ENCODE peak calls at places on chromosomes 13 and 19, in eight cellular contexts. One of them, this sample, is unnamed. For H3K4me1, the result is how much of the 10 kb centered on the place peaks cover.

GRCh38 chr19:17457621-17458020 is 3.1 kb downstream of the NXNL1 start:
- DNase-seq in GM23248: peak
- DNase-seq in HepG2: no peak
- DNase-seq in neuronal stem cell: no peak
- DNase-seq in H9: no peak
- DNase-seq in CD4-positive, alpha-beta memory T cell: no peak
- DNase-seq in uterus: no peak
- DNase-seq in cardiac muscle cell: no peak
- DNase-seq in this sample: no peak

GRCh38 chr19:8209965-8210659 is 942 bp downstream of the CERS4 start:
- DNase-seq in GM23248: no peak
- DNase-seq in HepG2: no peak
- DNase-seq in neuronal stem cell: no peak
- DNase-seq in H9: no peak
- DNase-seq in CD4-positive, alpha-beta memory T cell: no peak
- DNase-seq in uterus: no peak
- DNase-seq in cardiac muscle cell: no peak
- DNase-seq in this sample: no peak

GRCh38 chr13:80235131-80235530 is 105.8 kb downstream of the SPRY2 start:
- DNase-seq in GM23248: no peak
- DNase-seq in HepG2: no peak
- DNase-seq in neuronal stem cell: no peak
- DNase-seq in H9: no peak
- DNase-seq in CD4-positive, alpha-beta memory T cell: no peak
- DNase-seq in uterus: no peak
- DNase-seq in cardiac muscle cell: no peak
- DNase-seq in this sample: no peak

GRCh38 chr19:11324079-11324661 is 15.3 kb downstream of the RAB3D start:
- DNase-seq in GM23248: peak
- DNase-seq in HepG2: peak
- DNase-seq in neuronal stem cell: no peak
- DNase-seq in H9: no peak
- DNase-seq in CD4-positive, alpha-beta memory T cell: peak
- DNase-seq in uterus: peak
- DNase-seq in cardiac muscle cell: no peak
- DNase-seq in this sample: peak

GRCh38 chr13:36341718-36342117 is 4.5 kb downstream of the SPART start:
- DNase-seq in GM23248: peak
- DNase-seq in HepG2: no peak
- DNase-seq in neuronal stem cell: no peak
- DNase-seq in H9: no peak
- DNase-seq in CD4-positive, alpha-beta memory T cell: no peak
- DNase-seq in uterus: no peak
- DNase-seq in cardiac muscle cell: no peak
- DNase-seq in this sample: no peak

GRCh38 chr19:28737021-28737525 is 475.9 kb downstream of the UQCRFS1 start:
- DNase-seq in GM23248: peak
- DNase-seq in HepG2: peak
- DNase-seq in neuronal stem cell: no peak
- DNase-seq in H9: no peak
- DNase-seq in CD4-positive, alpha-beta memory T cell: no peak
- DNase-seq in uterus: no peak
- DNase-seq in cardiac muscle cell: peak
- DNase-seq in this sample: no peak

GRCh38 chr19:19151418-19151817 is 13.1 kb upstream of the TMEM161A start:
- DNase-seq in GM23248: no peak
- DNase-seq in HepG2: no peak
- DNase-seq in neuronal stem cell: no peak
- DNase-seq in H9: no peak
- DNase-seq in CD4-positive, alpha-beta memory T cell: no peak
- DNase-seq in uterus: no peak
- DNase-seq in cardiac muscle cell: no peak
- DNase-seq in this sample: no peak

GRCh38 chr13:65613004-65613403 is 1617.1 kb downstream of the PCDH9 start:
- DNase-seq in GM23248: no peak
- DNase-seq in HepG2: peak
- DNase-seq in neuronal stem cell: no peak
- DNase-seq in H9: peak
- DNase-seq in CD4-positive, alpha-beta memory T cell: no peak
- DNase-seq in uterus: no peak
- DNase-seq in cardiac muscle cell: no peak
- DNase-seq in this sample: no peak

GRCh38 chr13:88958821-88959220 is 1287.7 kb downstream of the SLITRK5 start:
- DNase-seq in GM23248: no peak
- DNase-seq in HepG2: no peak
- DNase-seq in neuronal stem cell: no peak
- DNase-seq in H9: no peak
- DNase-seq in CD4-positive, alpha-beta memory T cell: no peak
- DNase-seq in uterus: no peak
- DNase-seq in cardiac muscle cell: no peak
- DNase-seq in this sample: no peak

GRCh38 chr13:111210082-111210481 is 95.0 kb downstream of the ARHGEF7 start:
- DNase-seq in GM23248: no peak
- DNase-seq in HepG2: no peak
- DNase-seq in neuronal stem cell: no peak
- DNase-seq in H9: no peak
- DNase-seq in CD4-positive, alpha-beta memory T cell: no peak
- DNase-seq in uterus: no peak
- DNase-seq in cardiac muscle cell: no peak
- DNase-seq in this sample: no peak

GRCh38 chr13:111210945-111211469 is 95.9 kb downstream of the ARHGEF7 start:
- DNase-seq in GM23248: no peak
- DNase-seq in HepG2: no peak
- DNase-seq in neuronal stem cell: no peak
- DNase-seq in H9: no peak
- DNase-seq in CD4-positive, alpha-beta memory T cell: no peak
- DNase-seq in uterus: no peak
- DNase-seq in cardiac muscle cell: no peak
- DNase-seq in this sample: no peak

GRCh38 chr13:111212517-111212873 is 97.4 kb downstream of the ARHGEF7 start:
- DNase-seq in GM23248: no peak
- DNase-seq in HepG2: no peak
- DNase-seq in neuronal stem cell: no peak
- DNase-seq in H9: no peak
- DNase-seq in CD4-positive, alpha-beta memory T cell: no peak
- DNase-seq in uterus: no peak
- DNase-seq in cardiac muscle cell: no peak
- DNase-seq in this sample: no peak

GRCh38 chr13:111210488-111210887 is 95.4 kb downstream of the ARHGEF7 start:
- DNase-seq in GM23248: peak
- DNase-seq in HepG2: no peak
- DNase-seq in neuronal stem cell: no peak
- DNase-seq in H9: peak
- DNase-seq in CD4-positive, alpha-beta memory T cell: no peak
- DNase-seq in uterus: no peak
- DNase-seq in cardiac muscle cell: no peak
- DNase-seq in this sample: no peak

DNA sequence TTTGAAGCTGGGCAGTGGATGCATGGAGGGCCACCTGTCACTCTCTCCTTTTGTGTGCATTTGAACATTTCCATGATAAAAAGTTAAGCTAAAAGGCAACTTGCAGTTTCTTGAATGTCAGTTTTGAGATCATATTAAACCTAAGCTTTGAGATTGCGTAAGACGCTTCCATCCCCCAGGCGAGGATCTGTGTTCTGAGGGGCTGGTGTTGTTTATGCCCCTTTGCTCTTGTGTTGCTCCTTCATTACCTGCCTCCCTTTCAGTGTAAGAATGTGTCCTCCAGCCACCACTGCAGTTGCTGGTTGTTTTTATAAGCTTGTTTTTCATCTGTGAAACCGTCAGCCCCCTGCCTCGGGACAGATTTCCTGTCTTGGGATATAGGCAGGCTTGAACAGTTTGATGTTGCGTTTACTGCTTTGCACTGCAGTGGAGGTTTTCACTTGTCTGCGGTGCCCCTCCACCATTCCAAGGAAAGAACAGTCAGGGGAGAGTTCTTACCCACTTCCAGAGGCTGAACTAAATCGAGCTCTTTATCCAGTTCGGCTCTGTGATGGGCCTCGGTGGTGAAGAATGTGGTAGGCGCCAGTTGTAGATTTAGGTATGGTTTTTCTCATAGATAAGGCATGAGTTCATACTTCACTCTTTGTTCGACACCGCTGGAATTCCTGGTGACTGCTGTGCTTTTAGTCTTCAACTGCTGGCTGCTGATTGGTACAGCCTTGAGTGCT is 96.8 kb downstream of the ARHGEF7 start:
- DNase-seq in GM23248: no peak
- DNase-seq in HepG2: no peak
- DNase-seq in neuronal stem cell: no peak
- DNase-seq in H9: peak
- DNase-seq in CD4-positive, alpha-beta memory T cell: no peak
- DNase-seq in uterus: no peak
- DNase-seq in cardiac muscle cell: peak
- DNase-seq in this sample: no peak
- H3K4me1 ChIP-seq in GM23248: under half
- H3K4me1 ChIP-seq in HepG2: under half
- H3K4me1 ChIP-seq in neuronal stem cell: under half
- H3K4me1 ChIP-seq in H9: under half
- H3K4me1 ChIP-seq in CD4-positive, alpha-beta memory T cell: under half
- H3K4me1 ChIP-seq in uterus: under half
- H3K4me1 ChIP-seq in cardiac muscle cell: under half
- H3K4me1 ChIP-seq in this sample: under half

GRCh38 chr13:48490241-48490640 is 42.6 kb downstream of the RCBTB2 start:
- DNase-seq in GM23248: no peak
- DNase-seq in HepG2: no peak
- DNase-seq in neuronal stem cell: no peak
- DNase-seq in H9: no peak
- DNase-seq in CD4-positive, alpha-beta memory T cell: no peak
- DNase-seq in uterus: no peak
- DNase-seq in cardiac muscle cell: no peak
- DNase-seq in this sample: no peak
- H3K4me1 ChIP-seq in GM23248: under half
- H3K4me1 ChIP-seq in HepG2: under half
- H3K4me1 ChIP-seq in neuronal stem cell: under half
- H3K4me1 ChIP-seq in H9: under half
- H3K4me1 ChIP-seq in CD4-positive, alpha-beta memory T cell: half or more
- H3K4me1 ChIP-seq in uterus: under half
- H3K4me1 ChIP-seq in cardiac muscle cell: under half
- H3K4me1 ChIP-seq in this sample: under half

DNA sequence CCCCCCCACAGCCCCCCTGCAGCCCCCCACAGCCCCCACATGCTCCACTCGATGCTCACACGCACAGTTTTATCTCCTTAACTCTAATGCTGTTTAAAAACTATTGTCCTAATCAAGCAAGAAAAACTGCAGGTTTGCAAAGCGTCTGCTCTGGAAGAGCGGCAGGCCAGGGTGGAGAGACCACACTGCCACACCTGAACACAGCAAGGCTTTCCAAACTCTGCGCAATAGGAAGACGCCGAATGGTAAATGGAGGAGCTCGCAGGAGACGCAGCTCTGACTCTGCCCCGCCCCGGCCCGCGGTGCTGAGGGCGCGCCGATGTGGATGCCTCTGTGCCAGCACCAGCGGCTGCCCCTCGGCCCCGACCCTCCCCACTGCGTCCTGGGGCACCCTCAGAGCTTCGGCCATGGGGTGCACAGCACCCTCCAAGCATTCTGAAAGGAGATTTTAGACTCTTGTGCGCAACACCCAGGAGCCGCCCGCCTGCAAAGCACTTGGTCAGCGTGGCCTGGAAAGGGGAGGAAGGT is 32.4 kb downstream of the RASA3 start:
- DNase-seq in GM23248: peak
- DNase-seq in HepG2: peak
- DNase-seq in neuronal stem cell: no peak
- DNase-seq in H9: peak
- DNase-seq in CD4-positive, alpha-beta memory T cell: no peak
- DNase-seq in uterus: peak
- DNase-seq in cardiac muscle cell: peak
- DNase-seq in this sample: no peak
- H3K4me1 ChIP-seq in GM23248: under half
- H3K4me1 ChIP-seq in HepG2: under half
- H3K4me1 ChIP-seq in neuronal stem cell: under half
- H3K4me1 ChIP-seq in H9: under half
- H3K4me1 ChIP-seq in CD4-positive, alpha-beta memory T cell: half or more
- H3K4me1 ChIP-seq in uterus: under half
- H3K4me1 ChIP-seq in cardiac muscle cell: under half
- H3K4me1 ChIP-seq in this sample: under half

DNA sequence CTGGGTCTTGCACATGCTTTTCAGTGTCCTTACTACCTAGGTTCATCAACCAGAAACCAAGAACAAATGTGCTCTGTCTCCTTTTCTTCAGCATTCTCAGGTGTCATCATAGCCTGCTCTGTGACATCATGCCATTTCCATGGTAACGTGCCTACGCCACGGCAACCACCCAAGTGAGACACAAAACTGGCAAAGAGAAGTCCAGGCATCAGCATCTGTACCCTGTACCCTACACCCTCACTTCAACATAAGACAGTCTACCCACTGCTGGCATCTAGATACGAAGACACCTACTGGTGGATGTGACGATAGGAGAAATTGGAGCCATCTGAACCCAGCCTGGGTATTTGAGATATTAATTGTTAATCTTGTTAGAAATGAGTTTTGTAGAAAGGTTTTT is 13.3 kb downstream of the ZC3H4 start:
- DNase-seq in GM23248: no peak
- DNase-seq in HepG2: no peak
- DNase-seq in neuronal stem cell: no peak
- DNase-seq in H9: no peak
- DNase-seq in CD4-positive, alpha-beta memory T cell: no peak
- DNase-seq in uterus: no peak
- DNase-seq in cardiac muscle cell: no peak
- DNase-seq in this sample: no peak
- H3K4me1 ChIP-seq in GM23248: under half
- H3K4me1 ChIP-seq in HepG2: half or more
- H3K4me1 ChIP-seq in neuronal stem cell: under half
- H3K4me1 ChIP-seq in H9: under half
- H3K4me1 ChIP-seq in CD4-positive, alpha-beta memory T cell: under half
- H3K4me1 ChIP-seq in uterus: under half
- H3K4me1 ChIP-seq in cardiac muscle cell: under half
- H3K4me1 ChIP-seq in this sample: under half